ENCODE peak calls at places on chromosomes 7 and 10, in seven cellular contexts. G is cardiac fibroblast; Z is activated CD4-positive, alpha-beta T cell treated with anti-CD3 and anti-CD28 coated beads, Interleukin-2, amount 10 ng/mL, durations not matched to agents 7 days and 5 days; S is NCI-H1930; N is EL; Y is amygdala; D is glutamatergic neuron. J is an unnamed sample.

GRCh38 chr7:57425969-57426628 is 23.9 kb upstream of the ZNF716 start:
- DNase-seq in G (no peak), Z (no peak), S (no peak), N (no peak), Y (no peak), D (no peak), J (no peak)

GRCh38 chr7:12423355-12423994 is 19.8 kb upstream of the VWDE start:
- DNase-seq in G (no peak), Z (no peak), S (no peak), N (peak), Y (no peak), D (no peak), J (no peak)

GRCh38 chr7:50205011-50205410 is 99.5 kb upstream of the IKZF1 start:
- DNase-seq in G (no peak), Z (peak), S (no peak), N (no peak), Y (no peak), D (no peak), J (no peak)

GRCh38 chr10:69786791-69787190 is 14.9 kb upstream of the COL13A1 start:
- DNase-seq in G (peak), Z (peak), S (no peak), N (peak), Y (no peak), D (no peak), J (no peak)

GRCh38 chr7:24597014-24597413 is 23.8 kb downstream of the PALS2 start:
- DNase-seq in G (no peak), Z (no peak), S (no peak), N (no peak), Y (no peak), D (no peak), J (no peak)

GRCh38 chr7:120920588-120920987 is 30.0 kb upstream of the ING3 start:
- DNase-seq in G (no peak), Z (no peak), S (no peak), N (no peak), Y (no peak), D (no peak), J (no peak)

GRCh38 chr10:119483001-119483400 is 59.5 kb downstream of the RGS10 start:
- DNase-seq in G (no peak), Z (no peak), S (no peak), N (no peak), Y (no peak), D (no peak), J (no peak)

GRCh38 chr7:107932851-107933250 is 41.9 kb downstream of the DLD start:
- DNase-seq in G (no peak), Z (no peak), S (no peak), N (no peak), Y (no peak), D (no peak), J (no peak)

GRCh38 chr7:112930787-112931186 is 140.6 kb upstream of the TMEM168 start:
- DNase-seq in G (peak), Z (no peak), S (no peak), N (no peak), Y (no peak), D (no peak), J (no peak)

GRCh38 chr10:98242823-98243222 is 25.2 kb downstream of the LOXL4 start:
- DNase-seq in G (peak), Z (no peak), S (no peak), N (peak), Y (no peak), D (no peak), J (no peak)

GRCh38 chr7:53218730-53219504 is 183.5 kb downstream of the POM121L12 start:
- DNase-seq in G (no peak), Z (no peak), S (no peak), N (no peak), Y (peak), D (peak), J (no peak)

GRCh38 chr7:157830331-157830730 is 493.5 kb downstream of the DNAJB6 start:
- DNase-seq in G (no peak), Z (no peak), S (no peak), N (no peak), Y (no peak), D (no peak), J (no peak)

GRCh38 chr7:114630186-114630824 is 215.7 kb downstream of the FOXP2 start:
- DNase-seq in G (no peak), Z (no peak), S (no peak), N (no peak), Y (no peak), D (no peak), J (no peak)

GRCh38 chr10:129626801-129627434 is 159.9 kb downstream of the MGMT start:
- DNase-seq in G (peak), Z (no peak), S (no peak), N (no peak), Y (no peak), D (no peak), J (peak)

GRCh38 chr7:134714791-134715190 is 64.6 kb upstream of the CALD1 start:
- DNase-seq in G (no peak), Z (no peak), S (no peak), N (no peak), Y (no peak), D (no peak), J (no peak)

GRCh38 chr10:132602610-132603009 is 65.0 kb downstream of the INPP5A start:
- DNase-seq in G (no peak), Z (no peak), S (no peak), N (no peak), Y (no peak), D (no peak), J (no peak)

GRCh38 chr7:76300210-76300731 is 2.2 kb upstream of the HSPB1 start:
- DNase-seq in G (peak), Z (no peak), S (no peak), N (peak), Y (no peak), D (no peak), J (no peak)

GRCh38 chr10:14839305-14839695 is 1.2 kb downstream of the HSPA14 start:
- DNase-seq in G (no peak), Z (no peak), S (no peak), N (peak), Y (no peak), D (no peak), J (no peak)

GRCh38 chr10:11009471-11010308 is 8.0 kb upstream of the CELF2 start:
- DNase-seq in G (peak), Z (peak), S (no peak), N (peak), Y (no peak), D (no peak), J (no peak)

GRCh38 chr7:151399906-151400305 is 9.9 kb downstream of the WDR86 start:
- DNase-seq in G (no peak), Z (no peak), S (no peak), N (no peak), Y (no peak), D (no peak), J (no peak)

GRCh38 chr7:106283831-106284515 is 810 bp downstream of the NAMPT start:
- DNase-seq in G (peak), Z (peak), S (peak), N (peak), Y (peak), D (peak), J (peak)